ENCODE peak calls at places on chromosomes 4 and X, in nine cellular contexts. M is GDM1; L is kidney glomerular epithelial cell; J is stimulated activated CD4-positive, alpha-beta T cell treated with anti-CD3 and anti-CD28 coated beads, Interleukin-4, amount 100 ng/mL, for 4 hours; P is GM23248; X is IMR-90; O is sciatic nerve; V is stomach; D is T-helper 2 cell. Y is an unnamed sample.

GRCh38 chr4:7121174-7121573 is 53.3 kb upstream of the GRPEL1 start:
- DNase-seq in L (no peak), O (no peak), P (no peak), V (no peak), M (no peak), J (no peak), X (no peak), D (no peak), Y (no peak)

GRCh38 chrX:13489451-13489850 is 80.0 kb upstream of the EGFL6 start:
- DNase-seq in M (no peak), X (peak), L (no peak), P (peak), V (peak), D (no peak), O (peak), J (no peak), Y (no peak)

GRCh38 chr4:7089211-7089964 is 21.5 kb upstream of the GRPEL1 start:
- DNase-seq in D (no peak), M (no peak), O (peak), X (no peak), J (no peak), V (no peak), P (no peak), L (no peak), Y (no peak)

GRCh38 chrX:149129767-149130166 is 375.3 kb downstream of the IDS start:
- DNase-seq in V (no peak), M (no peak), J (no peak), L (no peak), D (no peak), X (no peak), P (no peak), O (no peak), Y (no peak)

GRCh38 chr4:119585771-119586170 is 42.8 kb downstream of the PDE5A start:
- DNase-seq in X (peak), M (no peak), D (no peak), P (peak), L (peak), O (no peak), J (no peak), V (no peak), Y (peak)

GRCh38 chr4:1155314-1155713 is 17.1 kb downstream of the SPON2 start:
- DNase-seq in J (no peak), D (no peak), O (no peak), L (no peak), M (no peak), V (no peak), X (no peak), P (no peak), Y (no peak)

GRCh38 chrX:40145670-40146470 is 48.1 kb upstream of the BCOR start:
- DNase-seq in D (no peak), M (no peak), O (no peak), X (no peak), V (no peak), L (no peak), P (peak), J (no peak), Y (no peak)

GRCh38 chrX:2417205-2417604 is 83.6 kb downstream of the DHRSX start:
- DNase-seq in X (peak), O (no peak), D (no peak), L (no peak), P (no peak), M (no peak), J (no peak), V (no peak), Y (no peak)

Y was measured in kidney epithelial cell.